ENCODE peak calls at places on chromosomes 1 and 21, in five cellular contexts. One of them, this sample, is unnamed.

GRCh38 chr1:60936052-60936619 is 146.2 kb upstream of the NFIA start:
- DNase-seq in A673: peak; percentile 24
- DNase-seq in NB4: no peak
- DNase-seq in lower leg skin: no peak
- DNase-seq in GM23248: no peak
- DNase-seq in this sample: peak; percentile 35

GRCh38 chr1:29576510-29576909 is 340.2 kb downstream of the PTPRU start:
- DNase-seq in NB4: no peak
- DNase-seq in GM23248: no peak
- DNase-seq in lower leg skin: no peak
- DNase-seq in A673: no peak
- DNase-seq in this sample: no peak

GRCh38 chr1:234468580-234468979 is 10.4 kb downstream of the TARBP1 start:
- DNase-seq in GM23248: no peak
- DNase-seq in A673: no peak
- DNase-seq in NB4: no peak
- DNase-seq in lower leg skin: no peak
- DNase-seq in this sample: no peak

GRCh38 chr1:81802601-81803422 is 2.1 kb downstream of the ADGRL2 start:
- DNase-seq in GM23248: peak; percentile 84
- DNase-seq in NB4: no peak
- DNase-seq in lower leg skin: peak; percentile 93
- DNase-seq in A673: peak; percentile 19
- DNase-seq in this sample: peak; percentile 67

GRCh38 chr1:68819190-68819829 is 322.4 kb upstream of the DEPDC1 start:
- DNase-seq in NB4: peak; percentile 11
- DNase-seq in lower leg skin: no peak
- DNase-seq in GM23248: peak; percentile 37
- DNase-seq in A673: peak; percentile 46
- DNase-seq in this sample: peak; percentile 39

GRCh38 chr1:162056043-162056442 is 13.4 kb upstream of the NOS1AP start:
- DNase-seq in GM23248: peak; percentile 82
- DNase-seq in lower leg skin: no peak
- DNase-seq in NB4: peak; percentile 67
- DNase-seq in A673: peak; percentile 87
- DNase-seq in this sample: peak; percentile 74

GRCh38 chr1:2607681-2608041 is 21.1 kb downstream of the PRXL2B start:
- DNase-seq in GM23248: no peak
- DNase-seq in NB4: no peak
- DNase-seq in lower leg skin: no peak
- DNase-seq in A673: no peak
- DNase-seq in this sample: no peak

GRCh38 chr1:46466477-46467182 is 23.0 kb upstream of the DMBX1 start:
- DNase-seq in NB4: peak; percentile 37
- DNase-seq in lower leg skin: no peak
- DNase-seq in GM23248: peak; percentile 58
- DNase-seq in A673: peak; percentile 92
- DNase-seq in this sample: peak; percentile 7

GRCh38 chr1:174696026-174696821 is 248.5 kb downstream of the GPR52 start:
- DNase-seq in NB4: no peak
- DNase-seq in A673: no peak
- DNase-seq in GM23248: no peak
- DNase-seq in lower leg skin: no peak
- DNase-seq in this sample: no peak

GRCh38 chr21:34807881-34808568 is 139.2 kb downstream of the CLIC6 start:
- DNase-seq in NB4: peak; percentile 81
- DNase-seq in GM23248: peak; percentile 97
- DNase-seq in A673: no peak
- DNase-seq in lower leg skin: peak; percentile 92
- DNase-seq in this sample: peak; percentile 97

GRCh38 chr21:45286671-45287437 is 841 bp downstream of the POFUT2 start:
- DNase-seq in NB4: no peak
- DNase-seq in GM23248: peak; percentile 65
- DNase-seq in A673: no peak
- DNase-seq in lower leg skin: peak; percentile 82
- DNase-seq in this sample: no peak

GRCh38 chr1:32200226-32201010 is at the start of gene CCDC28B:
- DNase-seq in lower leg skin: peak; percentile 93
- DNase-seq in NB4: peak; percentile 53
- DNase-seq in GM23248: peak; percentile 92
- DNase-seq in A673: peak; percentile 71
- DNase-seq in this sample: peak; percentile 67

GRCh38 chr1:231638647-231639046 is 12.1 kb downstream of the DISC1 start:
- DNase-seq in A673: no peak
- DNase-seq in GM23248: peak; percentile 23
- DNase-seq in lower leg skin: no peak
- DNase-seq in NB4: no peak
- DNase-seq in this sample: no peak

GRCh38 chr1:77538956-77539509 is 143.4 kb downstream of the ZZZ3 start:
- DNase-seq in A673: no peak
- DNase-seq in NB4: no peak
- DNase-seq in lower leg skin: no peak
- DNase-seq in GM23248: peak; percentile 94
- DNase-seq in this sample: peak; percentile 90

GRCh38 chr1:88595355-88595754 is 88.7 kb upstream of the PKN2 start:
- DNase-seq in NB4: peak; percentile 75
- DNase-seq in A673: peak; percentile 70
- DNase-seq in lower leg skin: no peak
- DNase-seq in GM23248: peak; percentile 65
- DNase-seq in this sample: peak; percentile 58

GRCh38 chr1:109089242-109090015 is 1.1 kb upstream of the TMEM167B start:
- DNase-seq in lower leg skin: no peak
- DNase-seq in A673: peak; percentile 88
- DNase-seq in GM23248: peak; percentile 86
- DNase-seq in NB4: peak; percentile 77
- DNase-seq in this sample: peak; percentile 73

GRCh38 chr21:44552681-44553080 is 1.4 kb upstream of the KRTAP10-2 start:
- DNase-seq in A673: no peak
- DNase-seq in lower leg skin: peak; percentile 57
- DNase-seq in GM23248: no peak
- DNase-seq in NB4: no peak
- DNase-seq in this sample: no peak

GRCh38 chr1:20100632-20101355 is 18.5 kb downstream of the PLA2G2D start:
- DNase-seq in GM23248: peak; percentile 84
- DNase-seq in lower leg skin: no peak
- DNase-seq in A673: peak; percentile 62
- DNase-seq in NB4: peak; percentile 62
- DNase-seq in this sample: peak; percentile 75

GRCh38 chr21:46323227-46323709 is 402 bp downstream of the C21orf58 start:
- DNase-seq in NB4: peak; percentile 45
- DNase-seq in lower leg skin: no peak
- DNase-seq in A673: no peak
- DNase-seq in GM23248: peak; percentile 60
- DNase-seq in this sample: no peak

GRCh38 chr1:235329139-235329808 is 904 bp downstream of the GGPS1 start:
- DNase-seq in A673: no peak
- DNase-seq in GM23248: peak; percentile 77
- DNase-seq in lower leg skin: peak; percentile 85
- DNase-seq in NB4: peak; percentile 70
- DNase-seq in this sample: no peak

GRCh38 chr1:225498539-225499135 is 70.8 kb upstream of the LBR start:
- DNase-seq in GM23248: peak; percentile 69
- DNase-seq in NB4: peak; percentile 21
- DNase-seq in A673: peak; percentile 77
- DNase-seq in lower leg skin: no peak
- DNase-seq in this sample: peak; percentile 80

GRCh38 chr1:74822851-74823443 is 90.0 kb downstream of the TYW3 start:
- DNase-seq in NB4: no peak
- DNase-seq in A673: no peak
- DNase-seq in lower leg skin: no peak
- DNase-seq in GM23248: no peak
- DNase-seq in this sample: no peak

GRCh38 chr1:37537378-37537777 is 16.7 kb downstream of the SNIP1 start:
- DNase-seq in NB4: no peak
- DNase-seq in A673: no peak
- DNase-seq in GM23248: peak; percentile 66
- DNase-seq in lower leg skin: peak; percentile 34
- DNase-seq in this sample: no peak

GRCh38 chr1:64966158-64966963 is at the start of gene JAK1:
- DNase-seq in NB4: peak; percentile 84
- DNase-seq in GM23248: peak; percentile 91
- DNase-seq in lower leg skin: peak; percentile 96
- DNase-seq in A673: peak; percentile 90
- DNase-seq in this sample: peak; percentile 65

GRCh38 chr1:39116116-39116607 is 88.3 kb upstream of the MACF1 start:
- DNase-seq in GM23248: no peak
- DNase-seq in A673: no peak
- DNase-seq in lower leg skin: no peak
- DNase-seq in NB4: no peak
- DNase-seq in this sample: no peak

GRCh38 chr1:46690931-46691411 is 19.3 kb downstream of the TEX38 start:
- DNase-seq in NB4: no peak
- DNase-seq in GM23248: no peak
- DNase-seq in lower leg skin: no peak
- DNase-seq in A673: peak; percentile 82
- DNase-seq in this sample: no peak

GRCh38 chr1:111190931-111191451 is 9.5 kb downstream of the DENND2D start:
- DNase-seq in NB4: peak; percentile 76
- DNase-seq in lower leg skin: no peak
- DNase-seq in GM23248: peak; percentile 72
- DNase-seq in A673: no peak
- DNase-seq in this sample: peak; percentile 64

GRCh38 chr1:68725353-68725752 is 228.5 kb upstream of the DEPDC1 start:
- DNase-seq in A673: peak; percentile 5
- DNase-seq in lower leg skin: no peak
- DNase-seq in NB4: no peak
- DNase-seq in GM23248: no peak
- DNase-seq in this sample: no peak

GRCh38 chr21:43307677-43308070 is 119.3 kb downstream of the SIK1 start:
- DNase-seq in lower leg skin: no peak
- DNase-seq in GM23248: no peak
- DNase-seq in A673: no peak
- DNase-seq in NB4: no peak
- DNase-seq in this sample: no peak
- H3K4me3 ChIP-seq in lower leg skin: no peak overlapping the region
- H3K4me3 ChIP-seq in GM23248: no peak overlapping the region
- H3K4me3 ChIP-seq in A673: no peak overlapping the region
- H3K4me3 ChIP-seq in NB4: no peak overlapping the region
- H3K4me3 ChIP-seq in this sample: no peak overlapping the region

GRCh38 chr1:221719278-221719597 is 22.7 kb downstream of the DUSP10 start:
- DNase-seq in NB4: no peak
- DNase-seq in A673: no peak
- DNase-seq in lower leg skin: no peak
- DNase-seq in GM23248: no peak
- DNase-seq in this sample: no peak
- H3K4me3 ChIP-seq in NB4: no peak overlapping the region
- H3K4me3 ChIP-seq in A673: no peak overlapping the region
- H3K4me3 ChIP-seq in lower leg skin: no peak overlapping the region
- H3K4me3 ChIP-seq in GM23248: no peak overlapping the region
- H3K4me3 ChIP-seq in this sample: no peak overlapping the region

GRCh38 chr1:228146761-228147693 is 2.7 kb upstream of the GJC2 start:
- DNase-seq in lower leg skin: no peak
- DNase-seq in NB4: no peak
- DNase-seq in A673: no peak
- DNase-seq in GM23248: no peak
- DNase-seq in this sample: no peak

GRCh38 chr1:228148971-228149340 is 774 bp upstream of the GJC2 start:
- DNase-seq in GM23248: no peak
- DNase-seq in lower leg skin: peak; percentile 83
- DNase-seq in A673: no peak
- DNase-seq in NB4: no peak
- DNase-seq in this sample: no peak

GRCh38 chr1:228148196-228148861 is 1.4 kb upstream of the GJC2 start:
- DNase-seq in A673: no peak
- DNase-seq in lower leg skin: peak; percentile 83
- DNase-seq in GM23248: no peak
- DNase-seq in NB4: no peak
- DNase-seq in this sample: peak; percentile 43

GRCh38 chr1:228149341-228150020 is at the start of gene GJC2:
- DNase-seq in A673: no peak
- DNase-seq in GM23248: peak; percentile 36
- DNase-seq in lower leg skin: peak; percentile 91
- DNase-seq in NB4: no peak
- DNase-seq in this sample: peak; percentile 27

DNA sequence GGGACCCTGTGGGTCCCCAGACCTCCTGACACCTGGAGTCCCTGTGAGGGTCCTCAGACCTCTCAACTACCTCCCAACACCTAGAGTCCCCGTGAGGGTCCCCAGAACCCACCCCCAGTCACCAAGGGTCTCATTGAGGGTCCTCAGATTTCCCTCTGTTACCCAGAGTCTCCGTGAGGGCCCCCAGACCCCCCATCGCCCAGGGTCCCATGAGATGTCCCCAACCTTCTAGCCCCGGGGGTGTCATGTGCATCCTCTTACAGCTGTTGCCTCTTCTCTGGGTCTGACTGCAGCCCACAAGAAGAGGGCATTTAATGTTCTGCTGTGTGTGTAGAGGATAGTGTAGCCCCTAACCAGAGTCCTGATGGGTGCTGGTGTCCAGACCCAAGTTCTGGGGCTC is 2.0 kb upstream of the GJC2 start:
- DNase-seq in lower leg skin: no peak
- DNase-seq in A673: no peak
- DNase-seq in NB4: no peak
- DNase-seq in GM23248: no peak
- DNase-seq in this sample: no peak
- H3K4me3 ChIP-seq in lower leg skin: no peak overlapping the region
- H3K4me3 ChIP-seq in A673: no peak overlapping the region
- H3K4me3 ChIP-seq in NB4: no peak overlapping the region
- H3K4me3 ChIP-seq in GM23248: no peak overlapping the region
- H3K4me3 ChIP-seq in this sample: no peak overlapping the region

GRCh38 chr1:184297244-184297750 is 89.5 kb upstream of the C1orf21 start:
- DNase-seq in A673: no peak
- DNase-seq in lower leg skin: no peak
- DNase-seq in NB4: no peak
- DNase-seq in GM23248: no peak
- DNase-seq in this sample: no peak

GRCh38 chr1:184300446-184300845 is 86.4 kb upstream of the C1orf21 start:
- DNase-seq in GM23248: peak; percentile 73
- DNase-seq in A673: no peak
- DNase-seq in lower leg skin: no peak
- DNase-seq in NB4: no peak
- DNase-seq in this sample: peak; percentile 56

GRCh38 chr1:184299796-184300195 is 87.0 kb upstream of the C1orf21 start:
- DNase-seq in NB4: no peak
- DNase-seq in GM23248: no peak
- DNase-seq in lower leg skin: no peak
- DNase-seq in A673: no peak
- DNase-seq in this sample: no peak

GRCh38 chr1:184298321-184299052 is 88.3 kb upstream of the C1orf21 start:
- DNase-seq in A673: no peak
- DNase-seq in NB4: no peak
- DNase-seq in lower leg skin: no peak
- DNase-seq in GM23248: peak; percentile 30
- DNase-seq in this sample: no peak

GRCh38 chr1:184299076-184299790 is 87.6 kb upstream of the C1orf21 start:
- DNase-seq in A673: peak; percentile 70
- DNase-seq in NB4: no peak
- DNase-seq in lower leg skin: no peak
- DNase-seq in GM23248: peak; percentile 94
- DNase-seq in this sample: peak; percentile 94
- H3K4me3 ChIP-seq in A673: no peak overlapping the region
- H3K4me3 ChIP-seq in NB4: no peak overlapping the region
- H3K4me3 ChIP-seq in lower leg skin: no peak overlapping the region
- H3K4me3 ChIP-seq in GM23248: peak overlapping the region; percentile 19
- H3K4me3 ChIP-seq in this sample: no peak overlapping the region

GRCh38 chr1:6918908-6919511 is 133.8 kb downstream of the CAMTA1 start:
- DNase-seq in lower leg skin: no peak
- DNase-seq in A673: no peak
- DNase-seq in NB4: no peak
- DNase-seq in GM23248: no peak
- DNase-seq in this sample: no peak
- H3K4me3 ChIP-seq in lower leg skin: no peak overlapping the region
- H3K4me3 ChIP-seq in A673: no peak overlapping the region
- H3K4me3 ChIP-seq in NB4: no peak overlapping the region
- H3K4me3 ChIP-seq in GM23248: no peak overlapping the region
- H3K4me3 ChIP-seq in this sample: no peak overlapping the region